ENCODE peak calls at places on chromosomes 13 and 19, in seven cellular contexts. One of them, this sample, is unnamed.

GRCh38 chr19:13951799-13952153 is 533 bp upstream of the DCAF15 start:
- DNase-seq in stomach: no peak
- DNase-seq in SK-N-SH: no peak
- DNase-seq in suprapubic skin: no peak
- DNase-seq in upper lobe of left lung: no peak
- DNase-seq in A549: no peak
- DNase-seq in HepG2: no peak
- DNase-seq in this sample: no peak

GRCh38 chr19:1069009-1069779 is 2.2 kb downstream of the ARHGAP45 start:
- DNase-seq in A549: no peak
- DNase-seq in stomach: peak
- DNase-seq in upper lobe of left lung: peak
- DNase-seq in SK-N-SH: no peak
- DNase-seq in suprapubic skin: peak
- DNase-seq in HepG2: no peak
- DNase-seq in this sample: peak

GRCh38 chr19:14116918-14117578 is 514 bp downstream of the PRKACA start:
- DNase-seq in HepG2: no peak
- DNase-seq in suprapubic skin: peak
- DNase-seq in stomach: no peak
- DNase-seq in upper lobe of left lung: no peak
- DNase-seq in SK-N-SH: peak
- DNase-seq in A549: no peak
- DNase-seq in this sample: no peak

GRCh38 chr13:20045946-20046548 is 87.5 kb downstream of the ZMYM2 start:
- DNase-seq in SK-N-SH: no peak
- DNase-seq in upper lobe of left lung: no peak
- DNase-seq in stomach: no peak
- DNase-seq in A549: no peak
- DNase-seq in suprapubic skin: no peak
- DNase-seq in HepG2: no peak
- DNase-seq in this sample: no peak

GRCh38 chr13:75901509-75901908 is 265.4 kb downstream of the LMO7 start:
- DNase-seq in stomach: no peak
- DNase-seq in upper lobe of left lung: no peak
- DNase-seq in A549: no peak
- DNase-seq in SK-N-SH: no peak
- DNase-seq in suprapubic skin: no peak
- DNase-seq in HepG2: no peak
- DNase-seq in this sample: no peak

GRCh38 chr19:44512326-44513298 is 12.3 kb upstream of the ZNF180 start:
- DNase-seq in SK-N-SH: peak
- DNase-seq in HepG2: peak
- DNase-seq in upper lobe of left lung: peak
- DNase-seq in A549: peak
- DNase-seq in stomach: no peak
- DNase-seq in suprapubic skin: no peak
- DNase-seq in this sample: no peak

GRCh38 chr13:73261739-73262216 is 203.0 kb downstream of the KLF5 start:
- DNase-seq in HepG2: no peak
- DNase-seq in stomach: no peak
- DNase-seq in A549: no peak
- DNase-seq in suprapubic skin: no peak
- DNase-seq in upper lobe of left lung: no peak
- DNase-seq in SK-N-SH: no peak
- DNase-seq in this sample: no peak

GRCh38 chr19:42175952-42176648 is 41.4 kb downstream of the DEDD2 start:
- DNase-seq in SK-N-SH: peak
- DNase-seq in suprapubic skin: no peak
- DNase-seq in HepG2: no peak
- DNase-seq in upper lobe of left lung: peak
- DNase-seq in A549: peak
- DNase-seq in stomach: no peak
- DNase-seq in this sample: no peak

GRCh38 chr13:96785986-96786385 is 208.3 kb downstream of the OXGR1 start:
- DNase-seq in stomach: no peak
- DNase-seq in SK-N-SH: no peak
- DNase-seq in upper lobe of left lung: no peak
- DNase-seq in suprapubic skin: no peak
- DNase-seq in HepG2: no peak
- DNase-seq in A549: no peak
- DNase-seq in this sample: no peak

GRCh38 chr19:48596237-48596636 is 10.3 kb upstream of the SPACA4 start:
- DNase-seq in HepG2: no peak
- DNase-seq in stomach: no peak
- DNase-seq in suprapubic skin: no peak
- DNase-seq in SK-N-SH: no peak
- DNase-seq in A549: no peak
- DNase-seq in upper lobe of left lung: no peak
- DNase-seq in this sample: no peak

GRCh38 chr13:20808874-20809273 is 35.1 kb upstream of the EEF1AKMT1 start:
- DNase-seq in upper lobe of left lung: no peak
- DNase-seq in SK-N-SH: no peak
- DNase-seq in suprapubic skin: no peak
- DNase-seq in stomach: no peak
- DNase-seq in A549: no peak
- DNase-seq in HepG2: no peak
- DNase-seq in this sample: no peak

GRCh38 chr13:79829880-79830279 is 348.9 kb downstream of the NDFIP2 start:
- DNase-seq in suprapubic skin: no peak
- DNase-seq in SK-N-SH: no peak
- DNase-seq in stomach: no peak
- DNase-seq in A549: no peak
- DNase-seq in HepG2: no peak
- DNase-seq in upper lobe of left lung: no peak
- DNase-seq in this sample: no peak

GRCh38 chr13:77325371-77325941 is 1.4 kb downstream of the MYCBP2 start:
- DNase-seq in SK-N-SH: peak
- DNase-seq in upper lobe of left lung: no peak
- DNase-seq in A549: no peak
- DNase-seq in stomach: no peak
- DNase-seq in suprapubic skin: no peak
- DNase-seq in HepG2: no peak
- DNase-seq in this sample: no peak

GRCh38 chr19:3061214-3062161 is 807 bp downstream of the TLE5 start:
- DNase-seq in suprapubic skin: no peak
- DNase-seq in stomach: peak
- DNase-seq in upper lobe of left lung: peak
- DNase-seq in A549: no peak
- DNase-seq in HepG2: no peak
- DNase-seq in SK-N-SH: peak
- DNase-seq in this sample: no peak

GRCh38 chr13:40109324-40109958 is 454.0 kb downstream of the COG6 start:
- DNase-seq in suprapubic skin: no peak
- DNase-seq in A549: peak
- DNase-seq in stomach: no peak
- DNase-seq in SK-N-SH: no peak
- DNase-seq in upper lobe of left lung: no peak
- DNase-seq in HepG2: no peak
- DNase-seq in this sample: no peak

DNA sequence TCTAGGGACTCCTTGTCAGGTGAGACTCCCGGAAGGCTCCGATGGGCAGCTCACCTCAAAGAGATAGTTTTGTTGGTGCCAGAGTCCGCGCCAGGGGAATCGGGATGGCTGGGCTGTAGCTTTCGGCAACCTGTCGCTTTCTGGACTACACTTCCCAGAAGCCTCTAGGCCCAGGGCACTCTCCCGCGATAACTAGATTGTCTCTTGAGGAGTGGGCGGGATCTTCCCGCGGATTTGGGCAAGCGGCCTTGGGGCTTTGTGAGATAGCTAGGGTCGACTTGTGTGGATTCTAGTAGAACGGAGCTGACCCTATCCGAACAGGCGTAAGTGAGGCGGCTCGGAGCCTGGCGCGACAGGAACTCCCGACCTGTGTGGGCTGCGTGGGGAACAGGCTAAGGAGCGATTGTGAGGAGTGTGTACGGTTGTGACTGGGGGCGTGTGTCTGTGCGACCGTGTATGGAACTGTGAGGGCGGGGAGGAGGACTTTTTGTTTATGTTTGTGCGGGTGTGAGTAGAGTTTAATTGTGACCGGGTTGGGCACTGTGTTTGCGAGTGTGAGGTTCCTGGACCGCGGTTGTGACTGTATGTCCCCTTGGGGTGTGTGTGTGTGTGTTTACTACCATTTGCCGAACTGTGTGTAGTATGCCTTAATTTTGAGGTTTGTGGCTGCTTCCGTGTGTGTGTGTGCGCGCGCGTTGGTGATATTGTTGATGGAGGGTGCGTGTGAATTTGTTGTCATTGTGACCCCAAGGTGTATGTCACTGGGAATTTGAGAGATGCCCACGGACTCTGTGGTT is at the start of gene ZNF345:
- DNase-seq in A549: peak
- DNase-seq in HepG2: peak
- DNase-seq in stomach: peak
- DNase-seq in SK-N-SH: peak
- DNase-seq in suprapubic skin: peak
- DNase-seq in upper lobe of left lung: peak
- DNase-seq in this sample: peak
- TF ChIP-seq EP300 in A549: no peak
- TF ChIP-seq EP300 in HepG2: no peak
- TF ChIP-seq EP300 in stomach: no peak
- TF ChIP-seq EP300 in SK-N-SH: no peak
- TF ChIP-seq EP300 in suprapubic skin: no peak
- TF ChIP-seq EP300 in upper lobe of left lung: no peak
- TF ChIP-seq EP300 in this sample: no peak

GRCh38 chr19:12794196-12794921 is 3.1 kb downstream of the JUNB start:
- DNase-seq in A549: no peak
- DNase-seq in stomach: no peak
- DNase-seq in SK-N-SH: no peak
- DNase-seq in HepG2: no peak
- DNase-seq in suprapubic skin: peak
- DNase-seq in upper lobe of left lung: no peak
- DNase-seq in this sample: no peak

GRCh38 chr19:12792048-12792852 is 964 bp downstream of the JUNB start:
- DNase-seq in A549: no peak
- DNase-seq in SK-N-SH: peak
- DNase-seq in stomach: peak
- DNase-seq in suprapubic skin: peak
- DNase-seq in upper lobe of left lung: peak
- DNase-seq in HepG2: peak
- DNase-seq in this sample: no peak

GRCh38 chr19:12794936-12795335 is 3.6 kb downstream of the JUNB start:
- DNase-seq in SK-N-SH: no peak
- DNase-seq in upper lobe of left lung: no peak
- DNase-seq in suprapubic skin: no peak
- DNase-seq in HepG2: no peak
- DNase-seq in A549: no peak
- DNase-seq in stomach: no peak
- DNase-seq in this sample: no peak

GRCh38 chr19:12792853-12793289 is 1.6 kb downstream of the JUNB start:
- DNase-seq in upper lobe of left lung: peak
- DNase-seq in HepG2: no peak
- DNase-seq in A549: no peak
- DNase-seq in SK-N-SH: no peak
- DNase-seq in stomach: no peak
- DNase-seq in suprapubic skin: no peak
- DNase-seq in this sample: no peak

GRCh38 chr19:12793290-12794195 is 2.3 kb downstream of the JUNB start:
- DNase-seq in stomach: peak
- DNase-seq in upper lobe of left lung: peak
- DNase-seq in suprapubic skin: peak
- DNase-seq in HepG2: peak
- DNase-seq in SK-N-SH: peak
- DNase-seq in A549: peak
- DNase-seq in this sample: peak
- TF ChIP-seq EP300 in stomach: peak
- TF ChIP-seq EP300 in upper lobe of left lung: peak
- TF ChIP-seq EP300 in suprapubic skin: peak
- TF ChIP-seq EP300 in HepG2: peak
- TF ChIP-seq EP300 in SK-N-SH: no peak
- TF ChIP-seq EP300 in A549: peak
- TF ChIP-seq EP300 in this sample: peak

DNA sequence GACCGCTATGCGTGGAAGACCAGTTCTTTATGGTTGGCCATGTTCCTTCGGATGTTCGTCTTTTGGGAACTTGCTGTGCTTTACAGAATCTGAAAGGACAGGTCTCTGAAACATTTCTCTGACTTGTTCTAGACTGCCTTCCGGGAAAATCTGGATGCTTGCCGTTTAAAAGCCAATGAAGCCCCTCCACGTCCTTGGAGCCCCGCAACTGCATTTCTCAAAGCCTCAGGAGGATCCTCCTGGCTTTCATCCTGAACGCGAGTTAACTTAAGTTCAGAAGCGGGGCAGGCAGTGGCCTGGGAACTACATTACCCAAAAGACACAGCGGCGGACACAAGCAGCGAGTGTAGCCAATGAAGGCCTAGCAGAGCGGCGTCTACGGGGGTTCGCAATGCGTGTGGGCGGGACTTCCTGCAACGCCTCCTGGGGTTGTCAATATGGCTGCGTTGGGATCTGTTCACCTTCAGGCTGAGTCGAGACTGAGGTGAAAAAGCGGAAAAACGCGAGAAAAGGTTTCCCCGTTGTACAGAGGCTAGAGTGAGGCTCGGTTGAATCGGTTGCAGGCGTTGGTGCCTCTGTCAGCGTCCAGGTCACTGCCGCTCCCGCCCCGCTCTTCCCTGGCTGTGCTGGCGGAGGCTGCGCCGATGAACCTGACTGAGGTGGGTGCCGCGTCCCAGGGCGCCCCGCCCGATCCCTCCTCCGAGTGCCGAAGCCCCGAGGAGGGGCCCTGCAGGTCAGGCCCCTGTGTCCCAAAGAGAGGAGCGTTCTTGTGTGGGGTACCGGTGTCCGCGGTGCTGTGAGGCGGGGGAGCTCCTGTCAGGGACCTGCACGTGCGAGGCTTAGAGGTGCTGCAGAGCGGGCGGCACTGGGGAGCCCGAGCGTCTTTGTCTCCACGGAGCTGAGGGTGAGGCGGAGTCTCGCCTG is at the start of gene ZNF17:
- DNase-seq in SK-N-SH: peak
- DNase-seq in HepG2: peak
- DNase-seq in suprapubic skin: peak
- DNase-seq in stomach: peak
- DNase-seq in A549: peak
- DNase-seq in upper lobe of left lung: peak
- DNase-seq in this sample: peak
- TF ChIP-seq EP300 in SK-N-SH: no peak
- TF ChIP-seq EP300 in HepG2: no peak
- TF ChIP-seq EP300 in suprapubic skin: no peak
- TF ChIP-seq EP300 in stomach: no peak
- TF ChIP-seq EP300 in A549: no peak
- TF ChIP-seq EP300 in upper lobe of left lung: no peak
- TF ChIP-seq EP300 in this sample: no peak

GRCh38 chr13:22698477-22698876 is 482.3 kb upstream of the SGCG start:
- DNase-seq in A549: no peak
- DNase-seq in suprapubic skin: no peak
- DNase-seq in HepG2: no peak
- DNase-seq in upper lobe of left lung: no peak
- DNase-seq in stomach: no peak
- DNase-seq in SK-N-SH: no peak
- DNase-seq in this sample: no peak

GRCh38 chr13:22696433-22696832 is 484.3 kb upstream of the SGCG start:
- DNase-seq in SK-N-SH: no peak
- DNase-seq in HepG2: no peak
- DNase-seq in A549: no peak
- DNase-seq in stomach: no peak
- DNase-seq in suprapubic skin: no peak
- DNase-seq in upper lobe of left lung: peak
- DNase-seq in this sample: no peak

GRCh38 chr13:22703601-22704209 is 477.1 kb upstream of the SGCG start:
- DNase-seq in stomach: no peak
- DNase-seq in SK-N-SH: no peak
- DNase-seq in HepG2: no peak
- DNase-seq in A549: no peak
- DNase-seq in suprapubic skin: no peak
- DNase-seq in upper lobe of left lung: no peak
- DNase-seq in this sample: no peak

GRCh38 chr13:22700488-22700887 is 480.3 kb upstream of the SGCG start:
- DNase-seq in A549: no peak
- DNase-seq in stomach: no peak
- DNase-seq in upper lobe of left lung: no peak
- DNase-seq in SK-N-SH: no peak
- DNase-seq in HepG2: no peak
- DNase-seq in suprapubic skin: no peak
- DNase-seq in this sample: no peak
- TF ChIP-seq EP300 in A549: no peak
- TF ChIP-seq EP300 in stomach: no peak
- TF ChIP-seq EP300 in upper lobe of left lung: no peak
- TF ChIP-seq EP300 in SK-N-SH: no peak
- TF ChIP-seq EP300 in HepG2: no peak
- TF ChIP-seq EP300 in suprapubic skin: no peak
- TF ChIP-seq EP300 in this sample: no peak

This sample was measured in esophagus muscularis mucosa.